ENCODE peak calls at places on chromosomes 5 and 9, in nine cellular contexts. M is fibroblast of mammary gland; T is CD14-positive monocyte; I is neural progenitor cell; B is neural crest cell; O is glutamatergic neuron; C is adrenal gland; N is endothelial cell; G is CD4-positive, alpha-beta T cell. U is an unnamed sample.

GRCh38 chr5:431001-431710 is 11.8 kb upstream of the EXOC3 start:
- DNase-seq in M (peak), T (peak), I (peak), B (peak), O (peak), C (no peak), N (peak), G (peak), U (peak)

GRCh38 chr9:21817176-21817575 is 14.7 kb downstream of the MTAP start:
- DNase-seq in M (peak), T (peak), I (no peak), B (no peak), O (no peak), C (no peak), N (no peak), G (no peak), U (no peak)

GRCh38 chr5:68088302-68088701 is 127.3 kb upstream of the PIK3R1 start:
- DNase-seq in M (peak), T (no peak), I (no peak), B (no peak), O (no peak), C (no peak), N (no peak), G (no peak), U (no peak)

GRCh38 chr5:149317281-149318048 is 27.8 kb upstream of the GRPEL2 start:
- DNase-seq in M (peak), T (no peak), I (peak), B (no peak), O (no peak), C (peak), N (no peak), G (peak), U (no peak)

GRCh38 chr5:57324888-57325287 is 151.0 kb downstream of the GPBP1 start:
- DNase-seq in M (no peak), T (no peak), I (no peak), B (no peak), O (no peak), C (no peak), N (no peak), G (no peak), U (no peak)

GRCh38 chr9:94175669-94176068 is 83.4 kb upstream of the ZNF169 start:
- DNase-seq in M (no peak), T (no peak), I (no peak), B (no peak), O (no peak), C (no peak), N (no peak), G (no peak), U (no peak)

GRCh38 chr5:96942911-96943310 is 7.0 kb downstream of the LNPEP start:
- DNase-seq in M (peak), T (no peak), I (no peak), B (no peak), O (no peak), C (no peak), N (no peak), G (no peak), U (no peak)

GRCh38 chr5:151881626-151882225 is 42.9 kb downstream of the GLRA1 start:
- DNase-seq in M (no peak), T (no peak), I (peak), B (no peak), O (no peak), C (no peak), N (no peak), G (no peak), U (no peak)

GRCh38 chr5:159586941-159587340 is 256.7 kb upstream of the IL12B start:
- DNase-seq in M (no peak), T (no peak), I (no peak), B (no peak), O (no peak), C (no peak), N (no peak), G (no peak), U (no peak)

GRCh38 chr5:90475436-90475980 is 844 bp downstream of the POLR3G start:
- DNase-seq in M (peak), T (no peak), I (no peak), B (no peak), O (no peak), C (no peak), N (no peak), G (no peak), U (no peak)

GRCh38 chr9:136806067-136806466 is 1.7 kb upstream of the RABL6 start:
- DNase-seq in M (no peak), T (no peak), I (no peak), B (no peak), O (no peak), C (no peak), N (no peak), G (no peak), U (no peak)

GRCh38 chr5:74954919-74955318 is 88.7 kb upstream of the FAM169A start:
- DNase-seq in M (peak), T (no peak), I (no peak), B (no peak), O (no peak), C (no peak), N (no peak), G (no peak), U (no peak)

GRCh38 chr5:168943485-168943884 is 357.5 kb downstream of the SLIT3 start:
- DNase-seq in M (no peak), T (no peak), I (no peak), B (no peak), O (no peak), C (no peak), N (no peak), G (no peak), U (no peak)
- TF ChIP-seq CTCF in M (no peak), T (no peak), I (no peak), B (no peak), O (no peak), C (no peak), N (no peak), G (no peak), U (no peak)

GRCh38 chr9:89923961-89924504 is 319.2 kb downstream of the GADD45G start:
- DNase-seq in M (peak), T (no peak), I (no peak), B (no peak), O (no peak), C (peak), N (no peak), G (no peak), U (no peak)
- TF ChIP-seq CTCF in M (no peak), T (peak), I (peak), B (peak), O (no peak), C (peak), N (no peak), G (peak), U (no peak)

DNA sequence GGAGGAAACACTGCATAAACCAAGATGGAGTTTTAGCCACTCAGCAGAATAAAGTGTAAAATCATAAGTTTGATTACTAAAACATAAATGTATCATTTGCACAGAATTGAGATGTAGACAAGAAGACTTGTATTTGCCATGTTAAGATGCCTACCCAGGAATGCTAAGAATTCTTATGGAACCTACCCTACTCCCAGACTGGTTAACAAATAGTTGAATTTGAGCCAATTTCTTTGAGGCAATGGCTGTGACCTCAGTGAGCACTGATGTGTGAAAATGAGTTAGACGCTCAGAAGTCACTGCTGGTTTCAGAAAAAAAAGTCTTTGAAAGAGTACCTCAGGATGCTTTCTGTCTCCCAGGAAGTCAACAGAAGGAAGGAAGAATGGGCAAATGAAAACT is 95.6 kb downstream of the ESM1 start:
- DNase-seq in M (peak), T (no peak), I (no peak), B (no peak), O (no peak), C (no peak), N (no peak), G (no peak), U (no peak)
- TF ChIP-seq CTCF in M (no peak), T (no peak), I (no peak), B (no peak), O (no peak), C (no peak), N (no peak), G (no peak), U (no peak)

GRCh38 chr5:146965781-146966659 is 87.5 kb upstream of the PPP2R2B start:
- DNase-seq in M (peak), T (no peak), I (peak), B (peak), O (peak), C (peak), N (peak), G (peak), U (peak)
- TF ChIP-seq CTCF in M (peak), T (peak), I (peak), B (peak), O (peak), C (peak), N (peak), G (peak), U (peak)

GRCh38 chr5:110440058-110440457 is 286.4 kb downstream of the TMEM232 start:
- DNase-seq in M (no peak), T (no peak), I (no peak), B (no peak), O (no peak), C (no peak), N (no peak), G (no peak), U (no peak)

GRCh38 chr5:110442856-110443255 is 283.6 kb downstream of the TMEM232 start:
- DNase-seq in M (no peak), T (no peak), I (no peak), B (no peak), O (no peak), C (no peak), N (no peak), G (no peak), U (no peak)

GRCh38 chr5:110439280-110439679 is 287.2 kb downstream of the TMEM232 start:
- DNase-seq in M (no peak), T (no peak), I (no peak), B (no peak), O (no peak), C (peak), N (no peak), G (no peak), U (no peak)

GRCh38 chr5:110435207-110435606 is 291.3 kb downstream of the TMEM232 start:
- DNase-seq in M (no peak), T (no peak), I (no peak), B (no peak), O (no peak), C (no peak), N (no peak), G (no peak), U (no peak)

DNA sequence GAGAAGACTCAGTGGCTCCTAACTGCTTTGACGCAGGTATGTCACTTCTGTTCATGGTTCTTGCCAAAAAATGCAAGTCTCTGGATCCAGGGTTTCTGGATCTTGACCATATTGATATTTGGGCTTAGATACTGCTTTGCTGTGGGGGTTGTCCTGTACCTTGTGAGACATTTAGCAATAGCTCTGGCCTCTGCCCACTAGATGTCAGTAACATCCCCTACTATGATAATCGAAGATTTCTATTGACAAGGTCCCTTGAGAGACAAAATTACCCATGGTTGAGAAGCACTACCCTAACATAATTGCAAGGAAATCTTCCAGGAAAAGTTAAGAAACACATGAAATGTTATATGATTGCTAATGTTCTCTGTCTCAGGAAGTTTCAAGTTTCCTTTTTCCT is 285.4 kb downstream of the TMEM232 start:
- DNase-seq in M (peak), T (no peak), I (peak), B (no peak), O (no peak), C (no peak), N (peak), G (no peak), U (no peak)
- TF ChIP-seq CTCF in M (peak), T (no peak), I (peak), B (peak), O (no peak), C (no peak), N (no peak), G (no peak), U (no peak)

GRCh38 chr5:123273984-123274383 is 149.2 kb downstream of the CEP120 start:
- DNase-seq in M (no peak), T (no peak), I (no peak), B (no peak), O (no peak), C (no peak), N (no peak), G (no peak), U (no peak)
- TF ChIP-seq CTCF in M (peak), T (no peak), I (peak), B (peak), O (no peak), C (peak), N (no peak), G (no peak), U (no peak)